ENCODE peak calls at places on chromosomes 12 and 14, in eight cellular contexts. One of them, this sample, is unnamed.

GRCh38 chr12:40970320-40970907 is 217.7 kb upstream of the PDZRN4 start:
- DNase-seq in lower leg skin: no peak
- DNase-seq in A549: no peak
- DNase-seq in endodermal cell: no peak
- DNase-seq in cardiac fibroblast: no peak
- DNase-seq in OCI-LY7: no peak
- DNase-seq in mucosa of descending colon: no peak
- DNase-seq in Caco-2: no peak
- DNase-seq in this sample: no peak

GRCh38 chr14:102931580-102932285 is 9.3 kb downstream of the AMN start:
- DNase-seq in lower leg skin: no peak
- DNase-seq in A549: no peak
- DNase-seq in endodermal cell: no peak
- DNase-seq in cardiac fibroblast: no peak
- DNase-seq in OCI-LY7: no peak
- DNase-seq in mucosa of descending colon: no peak
- DNase-seq in Caco-2: no peak
- DNase-seq in this sample: no peak

GRCh38 chr12:2622460-2622859 is 172.3 kb upstream of the FKBP4 start:
- DNase-seq in lower leg skin: no peak
- DNase-seq in A549: no peak
- DNase-seq in endodermal cell: no peak
- DNase-seq in cardiac fibroblast: no peak
- DNase-seq in OCI-LY7: no peak
- DNase-seq in mucosa of descending colon: no peak
- DNase-seq in Caco-2: no peak
- DNase-seq in this sample: no peak

GRCh38 chr12:109542876-109543275 is 30.4 kb downstream of the MMAB start:
- DNase-seq in lower leg skin: no peak
- DNase-seq in A549: no peak
- DNase-seq in endodermal cell: no peak
- DNase-seq in cardiac fibroblast: no peak
- DNase-seq in OCI-LY7: no peak
- DNase-seq in mucosa of descending colon: no peak
- DNase-seq in Caco-2: no peak
- DNase-seq in this sample: no peak

GRCh38 chr12:91327136-91327535 is 144.5 kb upstream of the DCN start:
- DNase-seq in lower leg skin: no peak
- DNase-seq in A549: no peak
- DNase-seq in endodermal cell: no peak
- DNase-seq in cardiac fibroblast: peak; percentile 50
- DNase-seq in OCI-LY7: no peak
- DNase-seq in mucosa of descending colon: no peak
- DNase-seq in Caco-2: no peak
- DNase-seq in this sample: no peak

GRCh38 chr12:29317556-29318363 is 63.2 kb downstream of the ERGIC2 start:
- DNase-seq in lower leg skin: peak; percentile 62
- DNase-seq in A549: peak; percentile 24
- DNase-seq in endodermal cell: peak; percentile 78
- DNase-seq in cardiac fibroblast: peak; percentile 64
- DNase-seq in OCI-LY7: peak; percentile 75
- DNase-seq in mucosa of descending colon: peak; percentile 58
- DNase-seq in Caco-2: peak; percentile 65
- DNase-seq in this sample: peak; percentile 19

GRCh38 chr12:108457006-108457733 is 57.9 kb upstream of the FICD start:
- DNase-seq in lower leg skin: peak; percentile 23
- DNase-seq in A549: peak; percentile 71
- DNase-seq in endodermal cell: peak; percentile 79
- DNase-seq in cardiac fibroblast: peak; percentile 64
- DNase-seq in OCI-LY7: peak; percentile 65
- DNase-seq in mucosa of descending colon: no peak
- DNase-seq in Caco-2: peak; percentile 47
- DNase-seq in this sample: peak; percentile 22

GRCh38 chr12:114686421-114687268 is 2.7 kb upstream of the TBX3 start:
- DNase-seq in lower leg skin: no peak
- DNase-seq in A549: no peak
- DNase-seq in endodermal cell: peak; percentile 93
- DNase-seq in cardiac fibroblast: no peak
- DNase-seq in OCI-LY7: no peak
- DNase-seq in mucosa of descending colon: no peak
- DNase-seq in Caco-2: no peak
- DNase-seq in this sample: no peak

GRCh38 chr12:85779768-85780167 is 56.4 kb downstream of the RASSF9 start:
- DNase-seq in lower leg skin: no peak
- DNase-seq in A549: no peak
- DNase-seq in endodermal cell: no peak
- DNase-seq in cardiac fibroblast: no peak
- DNase-seq in OCI-LY7: no peak
- DNase-seq in mucosa of descending colon: no peak
- DNase-seq in Caco-2: no peak
- DNase-seq in this sample: no peak

GRCh38 chr12:14950421-14950820 is 11.0 kb downstream of the ARHGDIB start:
- DNase-seq in lower leg skin: no peak
- DNase-seq in A549: no peak
- DNase-seq in endodermal cell: no peak
- DNase-seq in cardiac fibroblast: no peak
- DNase-seq in OCI-LY7: no peak
- DNase-seq in mucosa of descending colon: no peak
- DNase-seq in Caco-2: no peak
- DNase-seq in this sample: no peak

GRCh38 chr14:68210729-68211299 is 391.2 kb downstream of the RAD51B start:
- DNase-seq in lower leg skin: peak; percentile 29
- DNase-seq in A549: no peak
- DNase-seq in endodermal cell: no peak
- DNase-seq in cardiac fibroblast: peak; percentile 93
- DNase-seq in OCI-LY7: peak; percentile 70
- DNase-seq in mucosa of descending colon: peak; percentile 36
- DNase-seq in Caco-2: no peak
- DNase-seq in this sample: no peak

GRCh38 chr14:99574099-99574880 is 29.7 kb downstream of the CCDC85C start:
- DNase-seq in lower leg skin: no peak
- DNase-seq in A549: no peak
- DNase-seq in endodermal cell: peak; percentile 91
- DNase-seq in cardiac fibroblast: peak; percentile 87
- DNase-seq in OCI-LY7: no peak
- DNase-seq in mucosa of descending colon: peak; percentile 74
- DNase-seq in Caco-2: peak; percentile 86
- DNase-seq in this sample: no peak

GRCh38 chr14:22378181-22378580 is 210.8 kb downstream of the DAD1 start:
- DNase-seq in lower leg skin: no peak
- DNase-seq in A549: no peak
- DNase-seq in endodermal cell: no peak
- DNase-seq in cardiac fibroblast: no peak
- DNase-seq in OCI-LY7: no peak
- DNase-seq in mucosa of descending colon: no peak
- DNase-seq in Caco-2: no peak
- DNase-seq in this sample: no peak

GRCh38 chr12:57610553-57611115 is 601 bp upstream of the ARHGEF25 start:
- DNase-seq in lower leg skin: no peak
- DNase-seq in A549: no peak
- DNase-seq in endodermal cell: no peak
- DNase-seq in cardiac fibroblast: no peak
- DNase-seq in OCI-LY7: no peak
- DNase-seq in mucosa of descending colon: no peak
- DNase-seq in Caco-2: no peak
- DNase-seq in this sample: no peak

GRCh38 chr12:114697246-114697716 is 13.3 kb upstream of the TBX3 start:
- DNase-seq in lower leg skin: no peak
- DNase-seq in A549: no peak
- DNase-seq in endodermal cell: peak; percentile 68
- DNase-seq in cardiac fibroblast: no peak
- DNase-seq in OCI-LY7: no peak
- DNase-seq in mucosa of descending colon: no peak
- DNase-seq in Caco-2: no peak
- DNase-seq in this sample: no peak

GRCh38 chr14:51552768-51553426 is 98.8 kb upstream of the FRMD6 start:
- DNase-seq in lower leg skin: peak; percentile 58
- DNase-seq in A549: no peak
- DNase-seq in endodermal cell: no peak
- DNase-seq in cardiac fibroblast: no peak
- DNase-seq in OCI-LY7: no peak
- DNase-seq in mucosa of descending colon: peak; percentile 14
- DNase-seq in Caco-2: no peak
- DNase-seq in this sample: no peak

GRCh38 chr14:61322799-61323290 is 1.5 kb downstream of the PRKCH start:
- DNase-seq in lower leg skin: peak; percentile 69
- DNase-seq in A549: peak; percentile 5
- DNase-seq in endodermal cell: peak; percentile 64
- DNase-seq in cardiac fibroblast: peak; percentile 14
- DNase-seq in OCI-LY7: no peak
- DNase-seq in mucosa of descending colon: no peak
- DNase-seq in Caco-2: no peak
- DNase-seq in this sample: no peak

GRCh38 chr14:89184952-89185351 is 232.1 kb downstream of the FOXN3 start:
- DNase-seq in lower leg skin: no peak
- DNase-seq in A549: no peak
- DNase-seq in endodermal cell: peak; percentile 28
- DNase-seq in cardiac fibroblast: no peak
- DNase-seq in OCI-LY7: no peak
- DNase-seq in mucosa of descending colon: no peak
- DNase-seq in Caco-2: no peak
- DNase-seq in this sample: no peak

DNA sequence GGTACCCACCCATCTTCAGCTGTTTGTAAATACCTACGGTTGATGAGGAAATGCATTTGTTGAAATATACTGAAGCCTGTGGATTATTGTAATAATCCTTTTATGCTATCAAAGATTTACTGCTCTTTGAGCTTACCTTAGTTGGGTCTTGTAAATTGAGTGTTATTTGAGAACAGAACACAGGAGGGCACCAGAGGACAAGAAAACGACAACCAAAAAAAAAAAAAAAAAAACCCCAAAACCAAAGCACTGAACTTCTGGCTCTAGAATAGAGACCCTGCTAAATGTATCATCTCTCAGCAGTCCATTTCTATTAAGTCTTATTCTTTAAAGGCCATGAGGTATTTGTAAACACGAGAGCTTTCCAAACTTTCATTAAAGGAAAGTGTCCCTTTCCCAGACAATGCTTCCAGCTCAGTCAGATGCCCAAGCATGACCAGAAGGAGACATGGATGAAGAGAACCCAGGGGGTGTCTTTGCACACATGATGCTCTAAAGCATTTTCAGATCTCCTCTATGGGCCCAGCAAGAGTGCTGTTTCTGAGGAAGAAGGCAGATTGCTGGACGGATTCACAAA is 763.9 kb downstream of the NRXN3 start:
- DNase-seq in lower leg skin: no peak
- DNase-seq in A549: peak; percentile 31
- DNase-seq in endodermal cell: no peak
- DNase-seq in cardiac fibroblast: peak; percentile 60
- DNase-seq in OCI-LY7: peak; percentile 11
- DNase-seq in mucosa of descending colon: peak; percentile 4
- DNase-seq in Caco-2: no peak
- DNase-seq in this sample: peak; percentile 19
- TF ChIP-seq CTCF in lower leg skin: no peak
- TF ChIP-seq CTCF in A549: peak; percentile 68
- TF ChIP-seq CTCF in endodermal cell: peak; percentile 77
- TF ChIP-seq CTCF in cardiac fibroblast: peak; percentile 35
- TF ChIP-seq CTCF in OCI-LY7: peak; percentile 75
- TF ChIP-seq CTCF in mucosa of descending colon: no peak
- TF ChIP-seq CTCF in Caco-2: peak; percentile 55
- TF ChIP-seq CTCF in this sample: peak; percentile 66

GRCh38 chr12:82931349-82932116 is 244.8 kb downstream of the TMTC2 start:
- DNase-seq in lower leg skin: no peak
- DNase-seq in A549: no peak
- DNase-seq in endodermal cell: no peak
- DNase-seq in cardiac fibroblast: no peak
- DNase-seq in OCI-LY7: no peak
- DNase-seq in mucosa of descending colon: no peak
- DNase-seq in Caco-2: no peak
- DNase-seq in this sample: no peak
- TF ChIP-seq CTCF in lower leg skin: no peak
- TF ChIP-seq CTCF in A549: no peak
- TF ChIP-seq CTCF in endodermal cell: no peak
- TF ChIP-seq CTCF in cardiac fibroblast: no peak
- TF ChIP-seq CTCF in OCI-LY7: no peak
- TF ChIP-seq CTCF in mucosa of descending colon: no peak
- TF ChIP-seq CTCF in Caco-2: no peak
- TF ChIP-seq CTCF in this sample: no peak

DNA sequence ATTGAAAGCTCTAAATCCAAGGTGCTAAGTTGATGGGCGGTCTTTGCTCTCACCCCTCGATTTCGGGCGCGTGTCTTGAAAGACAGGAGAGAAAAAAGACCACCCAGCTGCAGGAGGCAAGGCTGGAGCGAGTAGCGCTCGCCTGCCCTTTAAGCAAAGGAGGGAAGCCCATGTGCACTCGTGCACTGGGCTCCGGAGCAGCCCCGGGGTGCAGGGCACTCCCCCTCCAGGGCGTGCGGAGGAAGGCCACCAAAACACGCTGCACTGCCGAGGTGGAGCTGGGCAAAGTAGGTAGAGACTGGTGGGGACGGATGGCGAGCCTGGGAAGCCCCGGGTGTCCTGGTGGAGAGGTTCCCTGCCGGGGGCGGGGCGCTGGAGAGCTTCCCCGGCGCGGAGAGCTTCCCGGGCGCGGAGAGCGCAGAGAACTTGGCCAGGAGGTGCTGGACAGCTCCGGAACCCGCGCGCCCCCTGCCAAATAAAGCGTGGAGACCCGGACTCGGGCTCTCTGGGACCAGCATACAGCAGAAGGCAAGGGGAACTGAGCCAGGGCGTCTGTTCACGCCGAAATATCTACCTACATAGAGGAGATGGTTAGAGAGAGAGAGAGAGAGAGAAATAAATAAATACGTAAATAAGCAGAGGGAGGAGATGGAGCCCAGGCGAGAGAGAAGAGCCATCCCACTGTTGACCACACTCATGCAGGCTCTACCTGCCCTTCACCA is 600 bp upstream of the NELL2 start:
- DNase-seq in lower leg skin: no peak
- DNase-seq in A549: peak; percentile 46
- DNase-seq in endodermal cell: peak; percentile 95
- DNase-seq in cardiac fibroblast: peak; percentile 19
- DNase-seq in OCI-LY7: peak; percentile 22
- DNase-seq in mucosa of descending colon: peak; percentile 10
- DNase-seq in Caco-2: peak; percentile 47
- DNase-seq in this sample: peak; percentile 59
- TF ChIP-seq CTCF in lower leg skin: no peak
- TF ChIP-seq CTCF in A549: no peak
- TF ChIP-seq CTCF in endodermal cell: peak; percentile 50
- TF ChIP-seq CTCF in cardiac fibroblast: peak; percentile 3
- TF ChIP-seq CTCF in OCI-LY7: peak; percentile 6
- TF ChIP-seq CTCF in mucosa of descending colon: no peak
- TF ChIP-seq CTCF in Caco-2: no peak
- TF ChIP-seq CTCF in this sample: no peak

DNA sequence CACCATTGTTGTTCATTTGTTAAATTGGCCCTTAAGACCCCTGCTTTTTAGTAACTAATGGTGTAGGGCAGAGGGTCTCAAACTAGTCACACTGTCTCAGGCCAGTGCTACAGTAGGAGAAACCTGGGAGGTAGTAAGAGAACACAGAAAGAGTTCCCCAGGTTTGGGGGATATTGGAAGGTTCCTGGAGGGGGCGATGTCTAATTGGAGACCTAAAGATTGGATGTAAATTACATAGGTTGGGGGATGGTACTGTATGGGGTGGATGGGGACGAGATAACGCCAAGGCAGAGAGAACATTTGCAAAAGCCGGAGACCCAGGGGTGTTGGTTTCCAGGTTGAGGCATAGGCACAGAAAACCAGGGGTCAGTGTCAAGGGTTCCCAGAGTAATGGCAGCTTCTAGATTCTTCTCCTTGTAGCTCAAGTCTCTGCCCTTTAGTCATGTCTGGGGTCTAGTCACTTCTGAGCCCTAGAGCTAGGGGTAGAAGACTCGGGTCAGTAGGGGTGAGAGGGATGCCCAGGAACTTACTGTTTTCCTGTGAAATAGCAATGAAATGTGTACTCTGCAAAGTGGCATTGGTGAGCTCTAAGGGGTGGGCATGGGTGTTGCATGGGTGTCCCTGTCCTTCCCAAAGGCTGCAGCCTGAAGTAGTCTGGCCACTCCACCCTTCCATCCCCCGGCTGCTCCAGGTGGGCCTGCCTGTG is 21.8 kb downstream of the PLEKHG3 start:
- DNase-seq in lower leg skin: no peak
- DNase-seq in A549: no peak
- DNase-seq in endodermal cell: peak; percentile 58
- DNase-seq in cardiac fibroblast: no peak
- DNase-seq in OCI-LY7: no peak
- DNase-seq in mucosa of descending colon: no peak
- DNase-seq in Caco-2: no peak
- DNase-seq in this sample: no peak
- TF ChIP-seq CTCF in lower leg skin: no peak
- TF ChIP-seq CTCF in A549: no peak
- TF ChIP-seq CTCF in endodermal cell: peak; percentile 36
- TF ChIP-seq CTCF in cardiac fibroblast: no peak
- TF ChIP-seq CTCF in OCI-LY7: no peak
- TF ChIP-seq CTCF in mucosa of descending colon: no peak
- TF ChIP-seq CTCF in Caco-2: no peak
- TF ChIP-seq CTCF in this sample: no peak

This sample was measured in endothelial cell.